ENCODE peak calls at places on chromosomes 7 and 10, in four cellular contexts. K is WTC11, Z is upper lobe of right lung, N is GM13977. M is an unnamed sample.

GRCh38 chr7:22141355-22141754 is 195.7 kb upstream of the CDCA7L start:
- DNase-seq in K (no peak), Z (no peak), N (no peak), M (no peak)

GRCh38 chr7:139035588-139036353 is at the start of gene ZC3HAV1L:
- DNase-seq in K (peak; percentile 55), Z (peak; percentile 79), N (peak; percentile 91), M (no peak)

GRCh38 chr7:867406-868188 is 8.8 kb upstream of the GET4 start:
- DNase-seq in K (no peak), Z (peak; percentile 70), N (no peak), M (no peak)

GRCh38 chr7:121101621-121102020 is 113.1 kb downstream of the CPED1 start:
- DNase-seq in K (no peak), Z (no peak), N (no peak), M (no peak)

GRCh38 chr7:116984917-116985316 is 31.6 kb downstream of the ST7 start:
- DNase-seq in K (no peak), Z (no peak), N (no peak), M (no peak)

GRCh38 chr7:25240896-25241295 is 12.6 kb upstream of the NPVF start:
- DNase-seq in K (no peak), Z (no peak), N (no peak), M (no peak)

GRCh38 chr10:70903262-70903921 is 15.0 kb upstream of the PCBD1 start:
- DNase-seq in K (peak; percentile 83), Z (no peak), N (peak; percentile 70), M (no peak)

GRCh38 chr10:80186364-80187012 is 18.8 kb downstream of the ANXA11 start:
- DNase-seq in K (no peak), Z (no peak), N (no peak), M (no peak)

GRCh38 chr7:70730451-70731110 is 401.4 kb upstream of the GALNT17 start:
- DNase-seq in K (no peak), Z (no peak), N (no peak), M (no peak)

GRCh38 chr7:7978860-7979259 is 10.3 kb downstream of the GLCCI1 start:
- DNase-seq in K (no peak), Z (no peak), N (no peak), M (no peak)

M was measured in T follicular helper cell.